ENCODE peak calls at places on chromosomes 3 and 15, in nine cellular contexts. S is Panc1, T is fibroblast of mammary gland, F is GM23338, K is A549, A is psoas muscle, I is foreskin fibroblast, L is PC-3, B is lower lobe of right lung. M is an unnamed sample.

GRCh38 chr15:97963779-97964178 is 3.3 kb downstream of the ARRDC4 start:
- DNase-seq in S (no peak), T (no peak), F (no peak), K (no peak), A (no peak), I (no peak), L (no peak), B (no peak), M (no peak)

GRCh38 chr3:111669926-111670630 is 74.9 kb upstream of the ZBED2 start:
- DNase-seq in S (no peak), T (peak), F (no peak), K (no peak), A (no peak), I (peak), L (peak), B (no peak), M (peak)

GRCh38 chr15:81054236-81054635 is 53.5 kb downstream of the TLNRD1 start:
- DNase-seq in S (no peak), T (peak), F (no peak), K (no peak), A (no peak), I (peak), L (no peak), B (no peak), M (peak)

GRCh38 chr3:46883252-46884185 is 6.0 kb downstream of the PTH1R start:
- DNase-seq in S (no peak), T (peak), F (peak), K (no peak), A (no peak), I (peak), L (no peak), B (no peak), M (peak)

GRCh38 chr3:52301042-52301441 is 13.4 kb downstream of the GLYCTK start:
- DNase-seq in S (no peak), T (no peak), F (no peak), K (no peak), A (no peak), I (no peak), L (no peak), B (no peak), M (no peak)

GRCh38 chr15:76310470-76311070 is 699 bp downstream of the ETFA start:
- DNase-seq in S (no peak), T (peak), F (no peak), K (peak), A (no peak), I (no peak), L (peak), B (no peak), M (no peak)

GRCh38 chr3:159763466-159764210 is 225.0 kb upstream of the IL12A start:
- DNase-seq in S (peak), T (peak), F (peak), K (peak), A (peak), I (peak), L (peak), B (peak), M (peak)

GRCh38 chr15:63372018-63372705 is 9.5 kb downstream of the CA12 start:
- DNase-seq in S (no peak), T (peak), F (no peak), K (peak), A (peak), I (peak), L (peak), B (no peak), M (peak)

GRCh38 chr3:38984110-38984509 is 67.6 kb downstream of the SCN11A start:
- DNase-seq in S (no peak), T (no peak), F (no peak), K (no peak), A (no peak), I (no peak), L (no peak), B (no peak), M (no peak)

GRCh38 chr15:53469422-53469821 is 290.0 kb downstream of the WDR72 start:
- DNase-seq in S (no peak), T (no peak), F (no peak), K (no peak), A (no peak), I (no peak), L (no peak), B (no peak), M (no peak)

GRCh38 chr3:139935071-139935865 is at the start of gene CLSTN2:
- DNase-seq in S (no peak), T (peak), F (peak), K (peak), A (peak), I (peak), L (no peak), B (peak), M (peak)

GRCh38 chr3:14064910-14065309 is 59.8 kb downstream of the CHCHD4 start:
- DNase-seq in S (no peak), T (no peak), F (no peak), K (no peak), A (no peak), I (no peak), L (no peak), B (no peak), M (no peak)

GRCh38 chr3:150114873-150115570 is 144.3 kb upstream of the PFN2 start:
- DNase-seq in S (no peak), T (peak), F (no peak), K (no peak), A (no peak), I (no peak), L (peak), B (no peak), M (peak)

GRCh38 chr3:109608574-109608973 is 271.2 kb upstream of the DPPA4 start:
- DNase-seq in S (no peak), T (no peak), F (no peak), K (no peak), A (no peak), I (no peak), L (no peak), B (no peak), M (no peak)

GRCh38 chr3:64463981-64464380 is 223.8 kb downstream of the ADAMTS9 start:
- DNase-seq in S (no peak), T (no peak), F (no peak), K (no peak), A (no peak), I (no peak), L (no peak), B (no peak), M (no peak)

GRCh38 chr15:45429974-45430792 is 51.8 kb upstream of the GATM start:
- DNase-seq in S (peak), T (peak), F (peak), K (peak), A (peak), I (peak), L (peak), B (peak), M (peak)

GRCh38 chr15:93202405-93202804 is 113.4 kb upstream of the RGMA start:
- DNase-seq in S (no peak), T (no peak), F (no peak), K (no peak), A (no peak), I (no peak), L (no peak), B (no peak), M (no peak)

GRCh38 chr3:125107384-125107783 is 51.6 kb upstream of the HEG1 start:
- DNase-seq in S (no peak), T (no peak), F (no peak), K (no peak), A (no peak), I (no peak), L (no peak), B (no peak), M (no peak)

GRCh38 chr3:46271910-46272309 is 29.6 kb downstream of the CCR3 start:
- DNase-seq in S (no peak), T (peak), F (no peak), K (no peak), A (no peak), I (no peak), L (peak), B (no peak), M (no peak)

GRCh38 chr15:48481802-48482201 is 150.6 kb downstream of the DUT start:
- DNase-seq in S (no peak), T (no peak), F (peak), K (no peak), A (no peak), I (peak), L (no peak), B (no peak), M (no peak)

GRCh38 chr15:82646250-82647044 is 716 bp downstream of the CPEB1 start:
- DNase-seq in S (no peak), T (no peak), F (peak), K (no peak), A (peak), I (no peak), L (no peak), B (no peak), M (no peak)

GRCh38 chr3:173396191-173397041 is 1.1 kb upstream of the NLGN1 start:
- DNase-seq in S (no peak), T (no peak), F (peak), K (no peak), A (no peak), I (peak), L (no peak), B (no peak), M (peak)

GRCh38 chr3:114440700-114441099 is 146.9 kb downstream of the TIGIT start:
- DNase-seq in S (no peak), T (no peak), F (no peak), K (no peak), A (no peak), I (no peak), L (no peak), B (no peak), M (no peak)

GRCh38 chr3:8816106-8816505 is 46.7 kb upstream of the OXTR start:
- DNase-seq in S (no peak), T (peak), F (no peak), K (no peak), A (no peak), I (peak), L (no peak), B (no peak), M (no peak)

GRCh38 chr3:135908225-135908624 is 57.3 kb upstream of the PPP2R3A start:
- DNase-seq in S (no peak), T (peak), F (peak), K (no peak), A (no peak), I (no peak), L (peak), B (no peak), M (no peak)

GRCh38 chr3:73472429-73472828 is 152.3 kb downstream of the PDZRN3 start:
- DNase-seq in S (no peak), T (no peak), F (no peak), K (no peak), A (no peak), I (no peak), L (no peak), B (no peak), M (no peak)

GRCh38 chr3:189121088-189121487 is 50.7 kb upstream of the TPRG1 start:
- DNase-seq in S (no peak), T (no peak), F (no peak), K (no peak), A (no peak), I (no peak), L (no peak), B (no peak), M (peak)

GRCh38 chr15:69762373-69763148 is 309.9 kb downstream of the RPLP1 start:
- DNase-seq in S (no peak), T (no peak), F (peak), K (no peak), A (no peak), I (no peak), L (peak), B (no peak), M (peak)

GRCh38 chr3:117963858-117964257 is 1070.8 kb downstream of the IGSF11 start:
- DNase-seq in S (no peak), T (no peak), F (peak), K (no peak), A (no peak), I (no peak), L (no peak), B (no peak), M (no peak)

GRCh38 chr3:161149529-161149928 is 44.4 kb upstream of the B3GALNT1 start:
- DNase-seq in S (no peak), T (peak), F (no peak), K (no peak), A (no peak), I (peak), L (peak), B (no peak), M (peak)

GRCh38 chr15:83581381-83581780 is 72.5 kb upstream of the ADAMTSL3 start:
- DNase-seq in S (no peak), T (no peak), F (no peak), K (no peak), A (no peak), I (no peak), L (peak), B (no peak), M (peak)

DNA sequence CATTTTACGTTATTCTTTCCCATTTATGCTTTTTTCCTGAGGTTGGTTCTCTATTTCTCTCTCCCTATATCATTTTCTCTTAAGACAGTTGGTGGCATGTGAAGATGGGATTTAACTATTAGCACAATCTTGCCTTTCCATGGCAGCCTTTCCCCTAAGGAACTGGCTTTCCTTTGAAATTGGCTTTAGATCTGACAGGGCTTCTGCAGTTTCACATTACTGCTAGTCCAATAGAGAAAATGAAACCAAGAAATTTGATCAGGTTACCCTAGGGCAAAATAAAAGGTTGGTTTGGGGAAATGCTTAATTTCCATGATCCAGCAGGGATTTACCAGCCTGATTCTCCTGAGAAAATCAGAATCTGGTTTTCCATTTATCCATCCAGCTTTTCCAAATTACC is 22.7 kb upstream of the CHL1 start:
- DNase-seq in S (no peak), T (no peak), F (no peak), K (no peak), A (no peak), I (no peak), L (no peak), B (no peak), M (no peak)
- TF ChIP-seq CTCF in S (no peak), T (no peak), F (no peak), K (no peak), A (no peak), I (no peak), L (no peak), B (no peak), M (no peak)

GRCh38 chr3:194220776-194221735 is 85.1 kb downstream of the HES1 start:
- DNase-seq in S (peak), T (no peak), F (no peak), K (no peak), A (no peak), I (no peak), L (peak), B (no peak), M (no peak)

GRCh38 chr3:194219826-194220407 is 84.0 kb downstream of the HES1 start:
- DNase-seq in S (no peak), T (no peak), F (no peak), K (no peak), A (no peak), I (no peak), L (no peak), B (no peak), M (no peak)

GRCh38 chr3:194223951-194224350 is 88.0 kb downstream of the HES1 start:
- DNase-seq in S (no peak), T (no peak), F (no peak), K (no peak), A (no peak), I (no peak), L (no peak), B (no peak), M (no peak)

GRCh38 chr3:194215392-194215791 is 79.4 kb downstream of the HES1 start:
- DNase-seq in S (no peak), T (no peak), F (no peak), K (no peak), A (no peak), I (no peak), L (no peak), B (no peak), M (no peak)

GRCh38 chr3:194218646-194219453 is 82.9 kb downstream of the HES1 start:
- DNase-seq in S (no peak), T (no peak), F (no peak), K (no peak), A (no peak), I (no peak), L (no peak), B (no peak), M (no peak)
- H3K4me3 ChIP-seq in S (no peak), T (no peak), F (no peak), K (no peak), A (no peak), I (no peak), L (no peak), B (no peak), M (no peak)

DNA sequence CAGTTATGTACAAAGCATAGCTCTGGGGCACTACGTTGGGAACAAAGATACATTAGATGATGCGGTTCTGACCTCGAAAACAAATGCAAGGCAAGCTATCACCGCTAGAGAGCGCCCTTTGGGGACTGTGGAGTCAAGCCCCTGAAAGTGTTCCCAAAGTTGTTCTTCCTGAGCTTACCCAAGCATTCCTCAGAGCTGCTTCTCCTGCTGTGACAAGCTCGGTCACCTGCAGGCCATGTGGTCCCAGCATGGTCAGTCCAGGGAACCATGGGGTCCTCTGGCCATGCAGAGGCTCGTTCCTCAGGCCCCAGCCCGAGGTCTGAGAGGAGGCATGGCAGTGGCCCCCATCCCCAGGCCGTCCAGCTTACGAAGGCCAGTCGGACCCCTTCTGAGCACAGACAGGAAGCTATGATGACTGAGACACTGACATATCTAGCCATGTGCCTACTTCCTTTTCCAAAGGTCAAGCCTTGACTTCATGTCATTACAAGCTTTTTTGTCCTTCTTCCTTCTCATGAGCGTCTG is 79.5 kb downstream of the ATP10A start:
- DNase-seq in S (no peak), T (peak), F (peak), K (peak), A (no peak), I (no peak), L (peak), B (no peak), M (peak)
- TF ChIP-seq CTCF in S (no peak), T (peak), F (peak), K (peak), A (no peak), I (peak), L (peak), B (no peak), M (peak)

GRCh38 chr3:15647629-15648167 is 46.2 kb downstream of the BTD start:
- DNase-seq in S (no peak), T (peak), F (no peak), K (no peak), A (no peak), I (peak), L (peak), B (no peak), M (peak)
- H3K4me3 ChIP-seq in S (no peak), T (peak), F (no peak), K (no peak), A (peak), I (peak), L (peak), B (no peak), M (no peak)

M was measured in cardiac fibroblast.